ENCODE peak calls at places on chromosome 2, in nine cellular contexts. E is OCI-LY7, N is GM13976, B is retinal pigment epithelial cell, Z is A549, A is cardiac muscle cell, U is fibroblast of mammary gland, S is kidney, G is RWPE1. M is an unnamed sample.
A peak's percentile ranks its signal among the peaks of the same experiment; 100 is the strongest.

GRCh38 chr2:191245869-191246531 is 796 bp downstream of the MYO1B start:
- DNase-seq in E (no peak), N (no peak), B (no peak), Z (peak; percentile 71), A (peak; percentile 72), U (peak; percentile 60), S (peak; percentile 89), G (peak; percentile 74), M (peak; percentile 84)

GRCh38 chr2:181678033-181678586 is 2.2 kb downstream of the NEUROD1 start:
- DNase-seq in E (no peak), N (peak; percentile 66), B (peak; percentile 47), Z (peak; percentile 69), A (peak; percentile 90), U (peak; percentile 78), S (peak; percentile 86), G (peak; percentile 36), M (no peak)

GRCh38 chr2:2269989-2270562 is 61.0 kb downstream of the MYT1L start:
- DNase-seq in E (no peak), N (no peak), B (no peak), Z (no peak), A (no peak), U (no peak), S (no peak), G (no peak), M (no peak)

GRCh38 chr2:101820519-101820918 is 123.0 kb downstream of the MAP4K4 start:
- DNase-seq in E (no peak), N (no peak), B (no peak), Z (no peak), A (peak; percentile 66), U (peak; percentile 86), S (no peak), G (peak; percentile 78), M (peak; percentile 19)

GRCh38 chr2:224025874-224026273 is 13.2 kb downstream of the SERPINE2 start:
- DNase-seq in E (peak; percentile 71), N (no peak), B (no peak), Z (no peak), A (no peak), U (no peak), S (no peak), G (no peak), M (no peak)

GRCh38 chr2:35973132-35973736 is 382.3 kb upstream of the CRIM1 start:
- DNase-seq in E (peak; percentile 22), N (no peak), B (no peak), Z (peak; percentile 51), A (peak; percentile 12), U (peak; percentile 1), S (no peak), G (peak; percentile 13), M (peak; percentile 43)

GRCh38 chr2:129011466-129012061 is 692.9 kb upstream of the HS6ST1 start:
- DNase-seq in E (no peak), N (no peak), B (no peak), Z (no peak), A (no peak), U (no peak), S (no peak), G (no peak), M (no peak)

GRCh38 chr2:72037322-72037721 is 110.3 kb downstream of the CYP26B1 start:
- DNase-seq in E (no peak), N (peak; percentile 8), B (no peak), Z (no peak), A (no peak), U (no peak), S (no peak), G (no peak), M (no peak)

GRCh38 chr2:168461178-168461941 is 5.3 kb downstream of the CERS6 start:
- DNase-seq in E (no peak), N (no peak), B (no peak), Z (no peak), A (no peak), U (no peak), S (no peak), G (no peak), M (no peak)

GRCh38 chr2:47299555-47299954 is 103.4 kb upstream of the MSH2 start:
- DNase-seq in E (no peak), N (no peak), B (peak; percentile 95), Z (peak; percentile 79), A (peak; percentile 76), U (peak; percentile 86), S (no peak), G (no peak), M (no peak)

DNA sequence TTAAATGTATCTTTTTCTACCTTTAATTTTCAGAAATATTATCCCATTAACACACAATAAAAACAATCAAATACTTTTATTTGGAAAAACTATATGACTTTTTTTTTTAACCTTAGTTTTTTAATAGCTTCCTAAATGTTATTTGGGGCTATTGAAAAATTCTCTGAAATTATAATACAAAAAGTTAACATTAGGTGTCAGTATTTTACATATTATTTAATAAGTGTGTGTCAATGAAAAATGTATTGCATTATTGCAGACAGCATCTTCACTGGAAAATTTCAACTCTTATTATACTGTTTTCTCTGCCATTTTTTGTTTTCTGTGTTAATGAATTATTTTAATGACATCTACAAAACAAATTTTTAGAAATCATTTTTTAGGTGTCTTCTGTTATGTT is 51.1 kb upstream of the ARHGAP15 start:
- DNase-seq in E (no peak), N (no peak), B (no peak), Z (no peak), A (no peak), U (no peak), S (no peak), G (no peak), M (no peak)
- TF ChIP-seq CTCF in E (peak; percentile 63), N (no peak), B (no peak), Z (no peak), A (no peak), U (no peak), S (no peak), G (no peak), M (no peak)

DNA sequence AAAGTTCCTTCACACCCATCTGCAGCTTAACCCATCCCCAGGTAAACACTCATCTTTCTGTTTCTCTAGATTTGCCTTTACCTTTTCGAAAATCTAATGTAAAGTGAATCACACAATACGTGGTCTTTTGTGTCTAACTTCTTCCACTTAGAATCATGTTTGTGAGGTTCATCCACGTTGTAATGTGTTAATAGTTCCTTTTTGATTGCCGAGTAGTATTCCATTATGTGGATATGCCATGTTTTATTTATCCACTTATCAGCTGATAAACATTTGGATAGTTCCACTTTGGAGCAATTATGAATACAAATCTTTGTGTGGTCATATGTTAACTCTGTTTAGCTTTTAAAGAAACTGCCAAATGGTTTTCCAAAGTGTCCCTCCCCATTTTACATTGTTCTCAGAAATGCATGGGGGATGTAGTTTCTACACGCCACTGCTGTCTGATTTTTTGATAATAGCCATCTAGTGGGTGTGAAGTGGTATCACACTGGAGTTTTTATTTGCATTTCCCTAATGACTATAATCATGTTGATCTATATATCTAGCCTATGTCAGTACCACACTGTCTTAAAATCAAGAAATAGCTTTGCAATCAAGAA is 22.3 kb downstream of the PECR start:
- DNase-seq in E (peak; percentile 10), N (no peak), B (no peak), Z (peak; percentile 18), A (no peak), U (no peak), S (no peak), G (no peak), M (no peak)
- TF ChIP-seq CTCF in E (peak; percentile 62), N (no peak), B (peak; percentile 23), Z (no peak), A (peak; percentile 12), U (peak; percentile 25), S (no peak), G (no peak), M (peak; percentile 26)

GRCh38 chr2:44951714-44952113 is 10.2 kb downstream of the SIX3 start:
- DNase-seq in E (no peak), N (no peak), B (no peak), Z (no peak), A (no peak), U (no peak), S (peak; percentile 52), G (no peak), M (no peak)

GRCh38 chr2:44949329-44950151 is 8.0 kb downstream of the SIX3 start:
- DNase-seq in E (no peak), N (no peak), B (peak; percentile 90), Z (no peak), A (peak; percentile 52), U (peak; percentile 51), S (peak; percentile 67), G (no peak), M (peak; percentile 40)

GRCh38 chr2:44950646-44951045 is 9.1 kb downstream of the SIX3 start:
- DNase-seq in E (no peak), N (no peak), B (no peak), Z (no peak), A (no peak), U (no peak), S (peak; percentile 1), G (no peak), M (no peak)

GRCh38 chr2:44952143-44952805 is 10.8 kb downstream of the SIX3 start:
- DNase-seq in E (peak; percentile 26), N (peak; percentile 86), B (no peak), Z (peak; percentile 81), A (peak; percentile 70), U (peak; percentile 68), S (peak; percentile 74), G (peak; percentile 44), M (peak; percentile 71)

GRCh38 chr2:44951124-44951523 is 9.6 kb downstream of the SIX3 start:
- DNase-seq in E (no peak), N (no peak), B (no peak), Z (no peak), A (no peak), U (no peak), S (peak; percentile 43), G (no peak), M (no peak)
- TF ChIP-seq CTCF in E (no peak), N (no peak), B (no peak), Z (no peak), A (no peak), U (no peak), S (no peak), G (no peak), M (no peak)

GRCh38 chr2:217033191-217033590 is 173.3 kb upstream of the TNP1 start:
- DNase-seq in E (no peak), N (no peak), B (no peak), Z (no peak), A (no peak), U (no peak), S (no peak), G (no peak), M (no peak)

GRCh38 chr2:217038001-217038400 is 178.1 kb upstream of the TNP1 start:
- DNase-seq in E (no peak), N (no peak), B (no peak), Z (no peak), A (no peak), U (no peak), S (no peak), G (no peak), M (no peak)

GRCh38 chr2:217040099-217040498 is 180.2 kb upstream of the TNP1 start:
- DNase-seq in E (no peak), N (no peak), B (no peak), Z (no peak), A (no peak), U (no peak), S (no peak), G (no peak), M (no peak)

GRCh38 chr2:217035967-217036366 is 176.1 kb upstream of the TNP1 start:
- DNase-seq in E (no peak), N (no peak), B (no peak), Z (no peak), A (peak; percentile 19), U (peak; percentile 7), S (peak; percentile 79), G (no peak), M (no peak)

DNA sequence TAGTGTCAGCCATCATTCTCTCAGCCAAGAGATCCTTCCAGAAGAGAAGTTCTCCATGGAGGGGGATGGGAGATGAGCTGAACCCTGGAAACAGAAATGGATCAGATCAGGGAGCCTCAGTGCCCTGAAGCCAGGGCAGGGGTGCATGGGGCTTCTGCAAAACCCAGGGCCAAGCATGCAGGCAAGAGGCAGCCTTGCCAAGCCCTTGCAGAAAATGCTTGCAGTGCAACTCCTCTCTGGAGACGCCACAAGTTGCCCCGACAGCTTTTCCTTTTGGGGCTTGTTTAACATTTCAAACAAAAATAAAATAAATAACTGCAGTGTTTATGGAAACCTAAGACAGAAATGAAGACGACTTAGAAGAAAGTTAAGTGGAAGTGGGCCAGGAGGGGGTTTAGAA is 177.5 kb upstream of the TNP1 start:
- DNase-seq in E (no peak), N (no peak), B (no peak), Z (no peak), A (no peak), U (no peak), S (no peak), G (no peak), M (no peak)
- TF ChIP-seq CTCF in E (no peak), N (no peak), B (no peak), Z (no peak), A (no peak), U (no peak), S (no peak), G (no peak), M (no peak)